ENCODE peak calls at places on chromosome 9, in nine cellular contexts. X, D, H, M, E, N, Z, R and Y are unnamed samples.

GRCh38 chr9:133891741-133892140 is 100.4 kb downstream of the VAV2 start:
- DNase-seq in X (no peak), D (no peak), H (no peak), M (no peak), E (no peak), N (no peak), Z (no peak), R (no peak), Y (no peak)

GRCh38 chr9:134622896-134623407 is 18.7 kb upstream of the COL5A1 start:
- DNase-seq in X (no peak), D (no peak), H (no peak), M (no peak), E (peak), N (peak), Z (no peak), R (no peak), Y (no peak)

GRCh38 chr9:110582156-110582555 is 2.6 kb upstream of the SVEP1 start:
- DNase-seq in X (no peak), D (no peak), H (no peak), M (no peak), E (no peak), N (no peak), Z (no peak), R (no peak), Y (no peak)

GRCh38 chr9:116157436-116158138 is 4.0 kb downstream of the PAPPA start:
- DNase-seq in X (no peak), D (no peak), H (peak), M (peak), E (no peak), N (no peak), Z (no peak), R (no peak), Y (no peak)

GRCh38 chr9:903886-904285 is 62.4 kb downstream of the DMRT1 start:
- DNase-seq in X (no peak), D (no peak), H (no peak), M (no peak), E (no peak), N (no peak), Z (no peak), R (no peak), Y (no peak)

GRCh38 chr9:117365438-117365837 is 49.4 kb downstream of the ASTN2 start:
- DNase-seq in X (no peak), D (no peak), H (no peak), M (no peak), E (no peak), N (no peak), Z (no peak), R (no peak), Y (no peak)

GRCh38 chr9:122777052-122777451 is 11.7 kb upstream of the OR5C1 start:
- DNase-seq in X (no peak), D (no peak), H (no peak), M (no peak), E (no peak), N (no peak), Z (no peak), R (no peak), Y (no peak)

GRCh38 chr9:33374634-33375237 is 27.6 kb downstream of the AQP7 start:
- DNase-seq in X (peak), D (peak), H (peak), M (peak), E (peak), N (peak), Z (peak), R (peak), Y (peak)

GRCh38 chr9:75754090-75754489 is 136.4 kb upstream of the PCSK5 start:
- DNase-seq in X (no peak), D (no peak), H (no peak), M (no peak), E (no peak), N (no peak), Z (no peak), R (no peak), Y (no peak)

GRCh38 chr9:109600142-109600541 is 102.0 kb upstream of the PTPN3 start:
- DNase-seq in X (no peak), D (no peak), H (no peak), M (peak), E (no peak), N (no peak), Z (no peak), R (no peak), Y (peak)

GRCh38 chr9:104864675-104865104 is 63.3 kb downstream of the ABCA1 start:
- DNase-seq in X (no peak), D (no peak), H (no peak), M (peak), E (peak), N (no peak), Z (no peak), R (no peak), Y (no peak)

GRCh38 chr9:109894921-109895758 is 115.1 kb downstream of the PALM2AKAP2 start:
- DNase-seq in X (no peak), D (no peak), H (no peak), M (peak), E (no peak), N (no peak), Z (no peak), R (no peak), Y (peak)

GRCh38 chr9:68515304-68516017 is 25.2 kb downstream of the TMEM252 start:
- DNase-seq in X (peak), D (no peak), H (peak), M (peak), E (no peak), N (no peak), Z (no peak), R (no peak), Y (no peak)

GRCh38 chr9:73154760-73155159 is 3.1 kb downstream of the ANXA1 start:
- DNase-seq in X (no peak), D (no peak), H (no peak), M (peak), E (no peak), N (no peak), Z (no peak), R (no peak), Y (peak)

GRCh38 chr9:108476574-108476973 is 379.2 kb downstream of the ACTL7B start:
- DNase-seq in X (no peak), D (no peak), H (no peak), M (peak), E (no peak), N (no peak), Z (no peak), R (no peak), Y (no peak)

GRCh38 chr9:121820286-121821005 is 169.0 kb downstream of the DAB2IP start:
- DNase-seq in X (no peak), D (no peak), H (no peak), M (no peak), E (no peak), N (no peak), Z (no peak), R (no peak), Y (no peak)

GRCh38 chr9:1429328-1429727 is 379.2 kb downstream of the DMRT2 start:
- DNase-seq in X (peak), D (no peak), H (peak), M (no peak), E (peak), N (no peak), Z (no peak), R (peak), Y (peak)

GRCh38 chr9:127852829-127853228 is 1.6 kb downstream of the ENG start:
- DNase-seq in X (no peak), D (no peak), H (no peak), M (no peak), E (no peak), N (no peak), Z (no peak), R (no peak), Y (no peak)

GRCh38 chr9:127853312-127854168 is 918 bp downstream of the ENG start:
- DNase-seq in X (no peak), D (no peak), H (no peak), M (no peak), E (no peak), N (no peak), Z (no peak), R (no peak), Y (no peak)

GRCh38 chr9:127855522-127855921 is 1.1 kb upstream of the ENG start:
- DNase-seq in X (no peak), D (no peak), H (no peak), M (no peak), E (no peak), N (no peak), Z (no peak), R (no peak), Y (no peak)

GRCh38 chr9:127856094-127856740 is 1.8 kb upstream of the ENG start:
- DNase-seq in X (no peak), D (no peak), H (no peak), M (no peak), E (no peak), N (no peak), Z (no peak), R (no peak), Y (no peak)

DNA sequence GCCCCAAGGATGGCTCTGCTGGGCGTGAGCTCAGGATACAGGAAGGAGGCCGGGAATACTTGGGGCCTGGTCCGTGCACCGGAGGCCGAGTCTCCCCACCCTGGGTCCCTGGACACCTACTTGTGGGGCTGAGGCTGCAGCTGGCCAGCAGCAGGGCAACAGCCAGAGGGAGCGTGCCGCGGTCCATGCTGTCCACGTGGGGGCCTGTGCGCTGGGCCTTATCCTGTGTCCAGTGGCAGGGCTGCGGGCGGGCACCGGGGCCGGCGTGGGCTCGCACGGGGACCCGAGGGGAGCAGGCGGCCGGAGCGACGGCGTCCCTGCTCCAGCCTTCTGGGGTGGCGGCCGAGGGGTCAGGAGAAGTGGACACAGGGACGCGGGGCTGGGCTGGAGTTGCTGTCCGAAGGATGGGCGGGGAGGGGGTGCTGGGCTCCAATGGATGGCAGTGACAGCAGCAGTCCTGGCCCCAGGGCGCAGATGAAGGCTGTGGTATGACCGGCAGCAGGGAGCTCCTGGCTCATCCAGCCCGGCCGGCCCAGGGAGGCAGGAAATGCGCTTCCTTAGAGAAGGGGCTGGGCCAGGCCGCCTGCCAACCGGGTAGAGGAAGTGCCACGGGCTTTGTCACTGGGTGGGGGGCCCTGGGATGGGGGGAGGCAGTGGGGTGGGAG is at the start of gene ENG:
- DNase-seq in X (peak), D (peak), H (no peak), M (peak), E (peak), N (peak), Z (no peak), R (peak), Y (no peak)
- TF ChIP-seq POLR2A in X (peak), D (no peak), H (no peak), M (no peak), E (peak), N (no peak), Z (no peak), R (no peak), Y (no peak)

GRCh38 chr9:93180938-93181337 is 3.0 kb upstream of the WNK2 start:
- DNase-seq in X (no peak), D (no peak), H (no peak), M (no peak), E (no peak), N (no peak), Z (no peak), R (no peak), Y (no peak)
- TF ChIP-seq POLR2A in X (no peak), D (no peak), H (no peak), M (no peak), E (no peak), N (no peak), Z (no peak), R (no peak), Y (no peak)

GRCh38 chr9:114397219-114397847 is 9.6 kb upstream of the AKNA start:
- DNase-seq in X (no peak), D (no peak), H (no peak), M (no peak), E (no peak), N (no peak), Z (no peak), R (no peak), Y (no peak)
- TF ChIP-seq POLR2A in X (no peak), D (no peak), H (no peak), M (no peak), E (no peak), N (no peak), Z (no peak), R (no peak), Y (no peak)

DNA sequence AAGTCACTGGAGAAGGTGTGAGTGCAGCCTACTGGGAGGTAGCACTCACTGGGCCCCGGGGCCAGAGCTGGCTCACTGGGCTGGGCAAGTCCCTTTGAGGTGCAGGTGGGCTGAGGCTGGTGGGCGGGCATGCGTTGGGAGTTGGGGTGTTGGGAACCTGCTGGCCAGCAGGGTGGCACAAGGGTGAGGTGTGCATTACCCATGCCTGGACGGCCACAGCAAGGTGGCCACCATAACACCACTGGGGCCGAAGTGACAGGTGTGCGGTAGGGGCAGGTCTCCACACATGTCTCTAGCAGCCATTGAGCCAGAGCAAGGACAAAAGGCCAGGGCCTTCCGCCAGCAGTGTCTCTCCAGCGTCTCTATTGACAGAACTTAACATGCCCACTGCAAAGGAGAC is 22.6 kb downstream of the PRRT1B start:
- DNase-seq in X (no peak), D (no peak), H (no peak), M (no peak), E (no peak), N (no peak), Z (no peak), R (no peak), Y (no peak)
- TF ChIP-seq POLR2A in X (no peak), D (no peak), H (no peak), M (no peak), E (no peak), N (no peak), Z (no peak), R (no peak), Y (no peak)

GRCh38 chr9:127521919-127522304 is 70.6 kb downstream of the LRSAM1 start:
- DNase-seq in X (no peak), D (no peak), H (no peak), M (no peak), E (no peak), N (no peak), Z (no peak), R (no peak), Y (no peak)

GRCh38 chr9:127519301-127520166 is 68.2 kb downstream of the LRSAM1 start:
- DNase-seq in X (no peak), D (no peak), H (no peak), M (peak), E (no peak), N (no peak), Z (no peak), R (no peak), Y (peak)

GRCh38 chr9:127522727-127523126 is 71.4 kb downstream of the LRSAM1 start:
- DNase-seq in X (peak), D (no peak), H (peak), M (no peak), E (no peak), N (no peak), Z (no peak), R (no peak), Y (no peak)

GRCh38 chr9:127523312-127523851 is 72.1 kb downstream of the LRSAM1 start:
- DNase-seq in X (no peak), D (no peak), H (peak), M (peak), E (no peak), N (no peak), Z (no peak), R (no peak), Y (peak)

GRCh38 chr9:127520941-127521918 is 69.9 kb downstream of the LRSAM1 start:
- DNase-seq in X (no peak), D (no peak), H (no peak), M (peak), E (no peak), N (no peak), Z (no peak), R (peak), Y (no peak)
- TF ChIP-seq POLR2A in X (no peak), D (no peak), H (no peak), M (no peak), E (no peak), N (no peak), Z (no peak), R (no peak), Y (no peak)

GRCh38 chr9:129012893-129013448 is 15.2 kb downstream of the SH3GLB2 start:
- DNase-seq in X (no peak), D (no peak), H (no peak), M (no peak), E (no peak), N (no peak), Z (no peak), R (no peak), Y (no peak)

GRCh38 chr9:129011761-129012281 is 16.3 kb downstream of the SH3GLB2 start:
- DNase-seq in X (no peak), D (no peak), H (no peak), M (no peak), E (no peak), N (no peak), Z (no peak), R (no peak), Y (no peak)

GRCh38 chr9:129013674-129014073 is 14.5 kb downstream of the SH3GLB2 start:
- DNase-seq in X (no peak), D (no peak), H (no peak), M (no peak), E (peak), N (no peak), Z (no peak), R (no peak), Y (no peak)

GRCh38 chr9:129011170-129011569 is 17.0 kb downstream of the SH3GLB2 start:
- DNase-seq in X (no peak), D (no peak), H (no peak), M (no peak), E (no peak), N (no peak), Z (no peak), R (no peak), Y (no peak)

DNA sequence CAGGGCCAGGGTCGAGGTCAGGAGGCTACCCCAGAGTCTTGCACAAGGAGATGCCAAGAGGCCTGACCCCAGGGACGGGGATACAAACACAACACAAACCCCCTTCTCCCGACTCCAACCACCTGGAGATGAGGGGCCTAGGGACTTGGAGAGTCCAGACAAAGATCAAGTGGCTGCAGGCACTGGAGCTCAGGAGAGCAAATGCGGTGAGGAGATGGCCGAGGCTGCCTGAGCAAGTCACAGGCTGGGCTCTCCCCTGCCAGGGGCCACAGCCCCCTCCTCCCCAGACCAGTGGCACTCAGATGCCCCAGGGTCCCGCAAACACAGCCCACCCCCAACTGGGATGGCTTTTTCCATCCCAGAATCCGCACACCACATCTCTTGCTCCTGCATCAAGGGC is 15.8 kb downstream of the SH3GLB2 start:
- DNase-seq in X (no peak), D (no peak), H (no peak), M (no peak), E (no peak), N (no peak), Z (no peak), R (no peak), Y (no peak)
- TF ChIP-seq POLR2A in X (no peak), D (no peak), H (no peak), M (no peak), E (no peak), N (no peak), Z (no peak), R (no peak), Y (no peak)

DNA sequence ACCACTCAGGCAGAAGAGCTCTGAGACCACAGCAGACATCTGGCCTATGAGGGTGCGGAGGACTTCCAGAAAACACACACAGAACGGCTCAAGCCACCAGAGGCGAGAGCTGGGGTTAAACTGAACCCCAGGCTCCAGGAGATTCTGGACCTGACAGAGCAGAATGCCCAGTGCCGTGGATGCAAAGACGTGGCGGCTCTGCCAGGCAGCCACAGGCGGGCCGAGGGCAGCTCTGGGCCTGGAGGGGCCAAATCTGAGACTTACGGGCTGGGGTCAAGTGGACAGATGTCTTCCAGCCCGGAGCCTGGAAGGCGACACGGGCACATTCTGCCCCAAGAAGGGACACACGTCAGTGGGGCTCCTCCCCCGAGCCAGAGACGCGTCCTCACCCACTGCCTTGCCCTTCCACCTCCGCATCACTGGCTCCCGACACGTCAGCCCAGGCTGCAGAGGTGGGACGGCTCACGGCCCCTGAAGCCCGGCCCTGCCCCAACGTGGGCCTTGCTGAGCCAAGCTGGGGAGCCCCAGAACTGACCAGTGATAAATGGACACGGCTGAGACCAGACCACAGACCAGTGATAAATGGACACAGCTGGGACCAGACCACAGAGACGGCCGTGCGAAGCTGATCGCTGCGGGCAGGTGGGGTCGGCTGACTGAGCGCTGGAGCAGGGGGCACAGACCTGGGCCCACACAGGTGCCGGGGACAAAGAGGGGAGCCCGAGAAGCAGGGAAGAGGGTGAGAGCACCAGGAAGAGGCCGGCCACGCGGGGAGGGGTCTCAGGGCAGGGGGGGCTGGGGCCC is 40.9 kb upstream of the NSMF start:
- DNase-seq in X (no peak), D (no peak), H (no peak), M (no peak), E (no peak), N (peak), Z (no peak), R (no peak), Y (no peak)
- TF ChIP-seq POLR2A in X (no peak), D (no peak), H (no peak), M (no peak), E (no peak), N (no peak), Z (no peak), R (no peak), Y (no peak)

GRCh38 chr9:2641033-2641432 is 19.4 kb downstream of the VLDLR start:
- DNase-seq in X (no peak), D (no peak), H (no peak), M (no peak), E (no peak), N (no peak), Z (no peak), R (no peak), Y (no peak)
- TF ChIP-seq POLR2A in X (no peak), D (no peak), H (no peak), M (no peak), E (no peak), N (no peak), Z (no peak), R (no peak), Y (no peak)

GRCh38 chr9:35729700-35730485 is 2.1 kb downstream of the TLN1 start:
- DNase-seq in X (peak), D (peak), H (peak), M (peak), E (peak), N (peak), Z (peak), R (peak), Y (peak)
- TF ChIP-seq POLR2A in X (peak), D (no peak), H (no peak), M (no peak), E (no peak), N (no peak), Z (no peak), R (no peak), Y (no peak)